ENCODE peak calls at places on chromosomes 11 and 22, in nine cellular contexts. One of them, this sample, is unnamed.

GRCh38 chr11:20443596-20443995 is 56.1 kb downstream of the PRMT3 start:
- DNase-seq in NCI-H1105: peak
- DNase-seq in HuH-7: no peak
- DNase-seq in epithelial cell of esophagus: peak
- DNase-seq in stimulated activated CD8-positive, alpha-beta memory T cell treated with anti-CD3 and anti-CD28 coated beads, Interleukin-4, amount 100 ng/mL, for 24 hours: no peak
- DNase-seq in activated naive CD4-positive, alpha-beta T cell treated with Interleukin-2 at 50 U/mL for 16 hours: no peak
- DNase-seq in activated CD4-positive, alpha-beta T cell treated with anti-CD3 and anti-CD28 coated beads, Interleukin-2, amount 10 ng/mL, durations not matched to agents 7 days and 5 days: peak
- DNase-seq in heart left ventricle: no peak
- DNase-seq in A172: peak
- DNase-seq in this sample: peak

GRCh38 chr11:23423119-23423518 is 562.8 kb upstream of the CCDC179 start:
- DNase-seq in A172: peak
- DNase-seq in activated CD4-positive, alpha-beta T cell treated with anti-CD3 and anti-CD28 coated beads, Interleukin-2, amount 10 ng/mL, durations not matched to agents 7 days and 5 days: no peak
- DNase-seq in HuH-7: no peak
- DNase-seq in stimulated activated CD8-positive, alpha-beta memory T cell treated with anti-CD3 and anti-CD28 coated beads, Interleukin-4, amount 100 ng/mL, for 24 hours: no peak
- DNase-seq in epithelial cell of esophagus: no peak
- DNase-seq in activated naive CD4-positive, alpha-beta T cell treated with Interleukin-2 at 50 U/mL for 16 hours: no peak
- DNase-seq in heart left ventricle: no peak
- DNase-seq in NCI-H1105: peak
- DNase-seq in this sample: no peak

GRCh38 chr11:20102393-20102792 is 57.9 kb downstream of the DBX1 start:
- DNase-seq in activated CD4-positive, alpha-beta T cell treated with anti-CD3 and anti-CD28 coated beads, Interleukin-2, amount 10 ng/mL, durations not matched to agents 7 days and 5 days: no peak
- DNase-seq in HuH-7: no peak
- DNase-seq in NCI-H1105: no peak
- DNase-seq in epithelial cell of esophagus: no peak
- DNase-seq in A172: peak
- DNase-seq in stimulated activated CD8-positive, alpha-beta memory T cell treated with anti-CD3 and anti-CD28 coated beads, Interleukin-4, amount 100 ng/mL, for 24 hours: no peak
- DNase-seq in activated naive CD4-positive, alpha-beta T cell treated with Interleukin-2 at 50 U/mL for 16 hours: no peak
- DNase-seq in heart left ventricle: no peak
- DNase-seq in this sample: no peak

GRCh38 chr11:119108857-119109221 is 1.7 kb downstream of the C2CD2L start:
- DNase-seq in epithelial cell of esophagus: no peak
- DNase-seq in HuH-7: no peak
- DNase-seq in heart left ventricle: no peak
- DNase-seq in activated CD4-positive, alpha-beta T cell treated with anti-CD3 and anti-CD28 coated beads, Interleukin-2, amount 10 ng/mL, durations not matched to agents 7 days and 5 days: no peak
- DNase-seq in stimulated activated CD8-positive, alpha-beta memory T cell treated with anti-CD3 and anti-CD28 coated beads, Interleukin-4, amount 100 ng/mL, for 24 hours: no peak
- DNase-seq in activated naive CD4-positive, alpha-beta T cell treated with Interleukin-2 at 50 U/mL for 16 hours: no peak
- DNase-seq in A172: no peak
- DNase-seq in NCI-H1105: no peak
- DNase-seq in this sample: no peak

GRCh38 chr11:117720061-117720511 is 76.9 kb downstream of the DSCAML1 start:
- DNase-seq in NCI-H1105: no peak
- DNase-seq in activated CD4-positive, alpha-beta T cell treated with anti-CD3 and anti-CD28 coated beads, Interleukin-2, amount 10 ng/mL, durations not matched to agents 7 days and 5 days: no peak
- DNase-seq in activated naive CD4-positive, alpha-beta T cell treated with Interleukin-2 at 50 U/mL for 16 hours: no peak
- DNase-seq in heart left ventricle: no peak
- DNase-seq in A172: no peak
- DNase-seq in epithelial cell of esophagus: no peak
- DNase-seq in HuH-7: no peak
- DNase-seq in stimulated activated CD8-positive, alpha-beta memory T cell treated with anti-CD3 and anti-CD28 coated beads, Interleukin-4, amount 100 ng/mL, for 24 hours: no peak
- DNase-seq in this sample: no peak

GRCh38 chr11:10930961-10931760 is 73.3 kb upstream of the ZBED5 start:
- DNase-seq in HuH-7: peak
- DNase-seq in A172: peak
- DNase-seq in heart left ventricle: peak
- DNase-seq in activated CD4-positive, alpha-beta T cell treated with anti-CD3 and anti-CD28 coated beads, Interleukin-2, amount 10 ng/mL, durations not matched to agents 7 days and 5 days: peak
- DNase-seq in activated naive CD4-positive, alpha-beta T cell treated with Interleukin-2 at 50 U/mL for 16 hours: peak
- DNase-seq in NCI-H1105: peak
- DNase-seq in stimulated activated CD8-positive, alpha-beta memory T cell treated with anti-CD3 and anti-CD28 coated beads, Interleukin-4, amount 100 ng/mL, for 24 hours: no peak
- DNase-seq in epithelial cell of esophagus: peak
- DNase-seq in this sample: peak

GRCh38 chr11:64713031-64713780 is 9.8 kb downstream of the NRXN2 start:
- DNase-seq in epithelial cell of esophagus: peak
- DNase-seq in activated CD4-positive, alpha-beta T cell treated with anti-CD3 and anti-CD28 coated beads, Interleukin-2, amount 10 ng/mL, durations not matched to agents 7 days and 5 days: no peak
- DNase-seq in heart left ventricle: no peak
- DNase-seq in activated naive CD4-positive, alpha-beta T cell treated with Interleukin-2 at 50 U/mL for 16 hours: no peak
- DNase-seq in A172: no peak
- DNase-seq in HuH-7: no peak
- DNase-seq in stimulated activated CD8-positive, alpha-beta memory T cell treated with anti-CD3 and anti-CD28 coated beads, Interleukin-4, amount 100 ng/mL, for 24 hours: no peak
- DNase-seq in NCI-H1105: peak
- DNase-seq in this sample: peak

GRCh38 chr22:50488886-50489285 is 2.2 kb downstream of the MIOX start:
- DNase-seq in activated CD4-positive, alpha-beta T cell treated with anti-CD3 and anti-CD28 coated beads, Interleukin-2, amount 10 ng/mL, durations not matched to agents 7 days and 5 days: no peak
- DNase-seq in NCI-H1105: no peak
- DNase-seq in A172: no peak
- DNase-seq in epithelial cell of esophagus: no peak
- DNase-seq in stimulated activated CD8-positive, alpha-beta memory T cell treated with anti-CD3 and anti-CD28 coated beads, Interleukin-4, amount 100 ng/mL, for 24 hours: no peak
- DNase-seq in HuH-7: no peak
- DNase-seq in activated naive CD4-positive, alpha-beta T cell treated with Interleukin-2 at 50 U/mL for 16 hours: no peak
- DNase-seq in heart left ventricle: no peak
- DNase-seq in this sample: no peak

GRCh38 chr11:15815246-15816209 is 540.8 kb downstream of the SOX6 start:
- DNase-seq in NCI-H1105: no peak
- DNase-seq in activated naive CD4-positive, alpha-beta T cell treated with Interleukin-2 at 50 U/mL for 16 hours: no peak
- DNase-seq in stimulated activated CD8-positive, alpha-beta memory T cell treated with anti-CD3 and anti-CD28 coated beads, Interleukin-4, amount 100 ng/mL, for 24 hours: no peak
- DNase-seq in activated CD4-positive, alpha-beta T cell treated with anti-CD3 and anti-CD28 coated beads, Interleukin-2, amount 10 ng/mL, durations not matched to agents 7 days and 5 days: no peak
- DNase-seq in HuH-7: no peak
- DNase-seq in A172: no peak
- DNase-seq in epithelial cell of esophagus: peak
- DNase-seq in heart left ventricle: no peak
- DNase-seq in this sample: no peak

GRCh38 chr11:117134431-117134830 is 9.7 kb upstream of the PAFAH1B2 start:
- DNase-seq in stimulated activated CD8-positive, alpha-beta memory T cell treated with anti-CD3 and anti-CD28 coated beads, Interleukin-4, amount 100 ng/mL, for 24 hours: no peak
- DNase-seq in HuH-7: no peak
- DNase-seq in A172: no peak
- DNase-seq in activated naive CD4-positive, alpha-beta T cell treated with Interleukin-2 at 50 U/mL for 16 hours: no peak
- DNase-seq in epithelial cell of esophagus: no peak
- DNase-seq in heart left ventricle: no peak
- DNase-seq in NCI-H1105: no peak
- DNase-seq in activated CD4-positive, alpha-beta T cell treated with anti-CD3 and anti-CD28 coated beads, Interleukin-2, amount 10 ng/mL, durations not matched to agents 7 days and 5 days: no peak
- DNase-seq in this sample: no peak

GRCh38 chr22:49951001-49951677 is 9.4 kb upstream of the PIM3 start:
- DNase-seq in heart left ventricle: no peak
- DNase-seq in stimulated activated CD8-positive, alpha-beta memory T cell treated with anti-CD3 and anti-CD28 coated beads, Interleukin-4, amount 100 ng/mL, for 24 hours: peak
- DNase-seq in epithelial cell of esophagus: peak
- DNase-seq in A172: no peak
- DNase-seq in activated naive CD4-positive, alpha-beta T cell treated with Interleukin-2 at 50 U/mL for 16 hours: no peak
- DNase-seq in HuH-7: no peak
- DNase-seq in activated CD4-positive, alpha-beta T cell treated with anti-CD3 and anti-CD28 coated beads, Interleukin-2, amount 10 ng/mL, durations not matched to agents 7 days and 5 days: peak
- DNase-seq in NCI-H1105: no peak
- DNase-seq in this sample: no peak

GRCh38 chr11:2528301-2529050 is 83.7 kb downstream of the KCNQ1 start:
- DNase-seq in epithelial cell of esophagus: peak
- DNase-seq in HuH-7: no peak
- DNase-seq in NCI-H1105: no peak
- DNase-seq in stimulated activated CD8-positive, alpha-beta memory T cell treated with anti-CD3 and anti-CD28 coated beads, Interleukin-4, amount 100 ng/mL, for 24 hours: no peak
- DNase-seq in heart left ventricle: peak
- DNase-seq in activated CD4-positive, alpha-beta T cell treated with anti-CD3 and anti-CD28 coated beads, Interleukin-2, amount 10 ng/mL, durations not matched to agents 7 days and 5 days: no peak
- DNase-seq in A172: no peak
- DNase-seq in activated naive CD4-positive, alpha-beta T cell treated with Interleukin-2 at 50 U/mL for 16 hours: no peak
- DNase-seq in this sample: no peak

GRCh38 chr22:39994566-39995345 is at the start of gene FAM83F:
- DNase-seq in HuH-7: no peak
- DNase-seq in heart left ventricle: no peak
- DNase-seq in activated CD4-positive, alpha-beta T cell treated with anti-CD3 and anti-CD28 coated beads, Interleukin-2, amount 10 ng/mL, durations not matched to agents 7 days and 5 days: peak
- DNase-seq in epithelial cell of esophagus: peak
- DNase-seq in A172: no peak
- DNase-seq in activated naive CD4-positive, alpha-beta T cell treated with Interleukin-2 at 50 U/mL for 16 hours: peak
- DNase-seq in stimulated activated CD8-positive, alpha-beta memory T cell treated with anti-CD3 and anti-CD28 coated beads, Interleukin-4, amount 100 ng/mL, for 24 hours: peak
- DNase-seq in NCI-H1105: peak
- DNase-seq in this sample: peak

GRCh38 chr11:67494371-67495233 is 10.6 kb downstream of the PITPNM1 start:
- DNase-seq in HuH-7: no peak
- DNase-seq in A172: no peak
- DNase-seq in epithelial cell of esophagus: no peak
- DNase-seq in heart left ventricle: no peak
- DNase-seq in NCI-H1105: no peak
- DNase-seq in activated naive CD4-positive, alpha-beta T cell treated with Interleukin-2 at 50 U/mL for 16 hours: no peak
- DNase-seq in stimulated activated CD8-positive, alpha-beta memory T cell treated with anti-CD3 and anti-CD28 coated beads, Interleukin-4, amount 100 ng/mL, for 24 hours: no peak
- DNase-seq in activated CD4-positive, alpha-beta T cell treated with anti-CD3 and anti-CD28 coated beads, Interleukin-2, amount 10 ng/mL, durations not matched to agents 7 days and 5 days: no peak
- DNase-seq in this sample: no peak

GRCh38 chr22:49395617-49396016 is 432.1 kb downstream of the BRD1 start:
- DNase-seq in NCI-H1105: no peak
- DNase-seq in A172: no peak
- DNase-seq in HuH-7: no peak
- DNase-seq in stimulated activated CD8-positive, alpha-beta memory T cell treated with anti-CD3 and anti-CD28 coated beads, Interleukin-4, amount 100 ng/mL, for 24 hours: no peak
- DNase-seq in activated CD4-positive, alpha-beta T cell treated with anti-CD3 and anti-CD28 coated beads, Interleukin-2, amount 10 ng/mL, durations not matched to agents 7 days and 5 days: no peak
- DNase-seq in activated naive CD4-positive, alpha-beta T cell treated with Interleukin-2 at 50 U/mL for 16 hours: no peak
- DNase-seq in heart left ventricle: no peak
- DNase-seq in epithelial cell of esophagus: no peak
- DNase-seq in this sample: no peak

GRCh38 chr22:21016644-21017420 is 1.9 kb downstream of the P2RX6 start:
- DNase-seq in heart left ventricle: no peak
- DNase-seq in stimulated activated CD8-positive, alpha-beta memory T cell treated with anti-CD3 and anti-CD28 coated beads, Interleukin-4, amount 100 ng/mL, for 24 hours: no peak
- DNase-seq in HuH-7: no peak
- DNase-seq in NCI-H1105: no peak
- DNase-seq in epithelial cell of esophagus: no peak
- DNase-seq in activated CD4-positive, alpha-beta T cell treated with anti-CD3 and anti-CD28 coated beads, Interleukin-2, amount 10 ng/mL, durations not matched to agents 7 days and 5 days: no peak
- DNase-seq in activated naive CD4-positive, alpha-beta T cell treated with Interleukin-2 at 50 U/mL for 16 hours: no peak
- DNase-seq in A172: no peak
- DNase-seq in this sample: no peak

GRCh38 chr22:38572065-38572464 is 2.1 kb upstream of the DMC1 start:
- DNase-seq in stimulated activated CD8-positive, alpha-beta memory T cell treated with anti-CD3 and anti-CD28 coated beads, Interleukin-4, amount 100 ng/mL, for 24 hours: no peak
- DNase-seq in heart left ventricle: no peak
- DNase-seq in HuH-7: peak
- DNase-seq in A172: peak
- DNase-seq in epithelial cell of esophagus: peak
- DNase-seq in activated CD4-positive, alpha-beta T cell treated with anti-CD3 and anti-CD28 coated beads, Interleukin-2, amount 10 ng/mL, durations not matched to agents 7 days and 5 days: peak
- DNase-seq in activated naive CD4-positive, alpha-beta T cell treated with Interleukin-2 at 50 U/mL for 16 hours: peak
- DNase-seq in NCI-H1105: no peak
- DNase-seq in this sample: peak

GRCh38 chr11:94793002-94793401 is 24.8 kb downstream of the AMOTL1 start:
- DNase-seq in A172: no peak
- DNase-seq in NCI-H1105: no peak
- DNase-seq in stimulated activated CD8-positive, alpha-beta memory T cell treated with anti-CD3 and anti-CD28 coated beads, Interleukin-4, amount 100 ng/mL, for 24 hours: no peak
- DNase-seq in epithelial cell of esophagus: no peak
- DNase-seq in HuH-7: no peak
- DNase-seq in activated naive CD4-positive, alpha-beta T cell treated with Interleukin-2 at 50 U/mL for 16 hours: no peak
- DNase-seq in heart left ventricle: no peak
- DNase-seq in activated CD4-positive, alpha-beta T cell treated with anti-CD3 and anti-CD28 coated beads, Interleukin-2, amount 10 ng/mL, durations not matched to agents 7 days and 5 days: no peak
- DNase-seq in this sample: no peak

GRCh38 chr11:74321487-74322188 is 10.2 kb upstream of the P4HA3 start:
- DNase-seq in activated naive CD4-positive, alpha-beta T cell treated with Interleukin-2 at 50 U/mL for 16 hours: peak
- DNase-seq in A172: no peak
- DNase-seq in heart left ventricle: no peak
- DNase-seq in stimulated activated CD8-positive, alpha-beta memory T cell treated with anti-CD3 and anti-CD28 coated beads, Interleukin-4, amount 100 ng/mL, for 24 hours: no peak
- DNase-seq in epithelial cell of esophagus: peak
- DNase-seq in HuH-7: peak
- DNase-seq in activated CD4-positive, alpha-beta T cell treated with anti-CD3 and anti-CD28 coated beads, Interleukin-2, amount 10 ng/mL, durations not matched to agents 7 days and 5 days: peak
- DNase-seq in NCI-H1105: peak
- DNase-seq in this sample: peak

GRCh38 chr11:117866526-117866925 is 9.9 kb downstream of the FXYD6 start:
- DNase-seq in activated CD4-positive, alpha-beta T cell treated with anti-CD3 and anti-CD28 coated beads, Interleukin-2, amount 10 ng/mL, durations not matched to agents 7 days and 5 days: no peak
- DNase-seq in NCI-H1105: no peak
- DNase-seq in HuH-7: no peak
- DNase-seq in activated naive CD4-positive, alpha-beta T cell treated with Interleukin-2 at 50 U/mL for 16 hours: no peak
- DNase-seq in A172: no peak
- DNase-seq in epithelial cell of esophagus: no peak
- DNase-seq in stimulated activated CD8-positive, alpha-beta memory T cell treated with anti-CD3 and anti-CD28 coated beads, Interleukin-4, amount 100 ng/mL, for 24 hours: no peak
- DNase-seq in heart left ventricle: no peak
- DNase-seq in this sample: no peak

GRCh38 chr11:113555071-113555739 is 80.0 kb upstream of the DRD2 start:
- DNase-seq in activated CD4-positive, alpha-beta T cell treated with anti-CD3 and anti-CD28 coated beads, Interleukin-2, amount 10 ng/mL, durations not matched to agents 7 days and 5 days: no peak
- DNase-seq in activated naive CD4-positive, alpha-beta T cell treated with Interleukin-2 at 50 U/mL for 16 hours: no peak
- DNase-seq in epithelial cell of esophagus: no peak
- DNase-seq in NCI-H1105: no peak
- DNase-seq in HuH-7: no peak
- DNase-seq in A172: no peak
- DNase-seq in stimulated activated CD8-positive, alpha-beta memory T cell treated with anti-CD3 and anti-CD28 coated beads, Interleukin-4, amount 100 ng/mL, for 24 hours: no peak
- DNase-seq in heart left ventricle: no peak
- DNase-seq in this sample: no peak

GRCh38 chr11:19766206-19766605 is 53.6 kb downstream of the NAV2 start:
- DNase-seq in A172: no peak
- DNase-seq in activated naive CD4-positive, alpha-beta T cell treated with Interleukin-2 at 50 U/mL for 16 hours: no peak
- DNase-seq in HuH-7: no peak
- DNase-seq in heart left ventricle: no peak
- DNase-seq in stimulated activated CD8-positive, alpha-beta memory T cell treated with anti-CD3 and anti-CD28 coated beads, Interleukin-4, amount 100 ng/mL, for 24 hours: no peak
- DNase-seq in activated CD4-positive, alpha-beta T cell treated with anti-CD3 and anti-CD28 coated beads, Interleukin-2, amount 10 ng/mL, durations not matched to agents 7 days and 5 days: no peak
- DNase-seq in NCI-H1105: no peak
- DNase-seq in epithelial cell of esophagus: no peak
- DNase-seq in this sample: no peak

GRCh38 chr11:74417860-74418508 is 19.8 kb upstream of the PGM2L1 start:
- DNase-seq in epithelial cell of esophagus: no peak
- DNase-seq in A172: no peak
- DNase-seq in activated CD4-positive, alpha-beta T cell treated with anti-CD3 and anti-CD28 coated beads, Interleukin-2, amount 10 ng/mL, durations not matched to agents 7 days and 5 days: no peak
- DNase-seq in stimulated activated CD8-positive, alpha-beta memory T cell treated with anti-CD3 and anti-CD28 coated beads, Interleukin-4, amount 100 ng/mL, for 24 hours: no peak
- DNase-seq in NCI-H1105: no peak
- DNase-seq in activated naive CD4-positive, alpha-beta T cell treated with Interleukin-2 at 50 U/mL for 16 hours: no peak
- DNase-seq in HuH-7: no peak
- DNase-seq in heart left ventricle: no peak
- DNase-seq in this sample: no peak

GRCh38 chr11:13620063-13620462 is 48.4 kb upstream of the FAR1 start:
- DNase-seq in NCI-H1105: no peak
- DNase-seq in HuH-7: no peak
- DNase-seq in activated naive CD4-positive, alpha-beta T cell treated with Interleukin-2 at 50 U/mL for 16 hours: no peak
- DNase-seq in stimulated activated CD8-positive, alpha-beta memory T cell treated with anti-CD3 and anti-CD28 coated beads, Interleukin-4, amount 100 ng/mL, for 24 hours: no peak
- DNase-seq in heart left ventricle: no peak
- DNase-seq in activated CD4-positive, alpha-beta T cell treated with anti-CD3 and anti-CD28 coated beads, Interleukin-2, amount 10 ng/mL, durations not matched to agents 7 days and 5 days: no peak
- DNase-seq in A172: no peak
- DNase-seq in epithelial cell of esophagus: no peak
- DNase-seq in this sample: no peak

GRCh38 chr22:23742505-23743264 is 8.2 kb downstream of the ZNF70 start:
- DNase-seq in NCI-H1105: no peak
- DNase-seq in stimulated activated CD8-positive, alpha-beta memory T cell treated with anti-CD3 and anti-CD28 coated beads, Interleukin-4, amount 100 ng/mL, for 24 hours: no peak
- DNase-seq in HuH-7: no peak
- DNase-seq in A172: no peak
- DNase-seq in activated CD4-positive, alpha-beta T cell treated with anti-CD3 and anti-CD28 coated beads, Interleukin-2, amount 10 ng/mL, durations not matched to agents 7 days and 5 days: no peak
- DNase-seq in heart left ventricle: peak
- DNase-seq in epithelial cell of esophagus: no peak
- DNase-seq in activated naive CD4-positive, alpha-beta T cell treated with Interleukin-2 at 50 U/mL for 16 hours: no peak
- DNase-seq in this sample: no peak

GRCh38 chr11:134233729-134234179 is 9.3 kb downstream of the VPS26B start:
- DNase-seq in epithelial cell of esophagus: no peak
- DNase-seq in heart left ventricle: no peak
- DNase-seq in activated naive CD4-positive, alpha-beta T cell treated with Interleukin-2 at 50 U/mL for 16 hours: no peak
- DNase-seq in activated CD4-positive, alpha-beta T cell treated with anti-CD3 and anti-CD28 coated beads, Interleukin-2, amount 10 ng/mL, durations not matched to agents 7 days and 5 days: no peak
- DNase-seq in stimulated activated CD8-positive, alpha-beta memory T cell treated with anti-CD3 and anti-CD28 coated beads, Interleukin-4, amount 100 ng/mL, for 24 hours: no peak
- DNase-seq in HuH-7: no peak
- DNase-seq in NCI-H1105: no peak
- DNase-seq in A172: no peak
- DNase-seq in this sample: no peak

GRCh38 chr11:81444306-81444705 is 1289.4 kb downstream of the FAM181B start:
- DNase-seq in HuH-7: no peak
- DNase-seq in stimulated activated CD8-positive, alpha-beta memory T cell treated with anti-CD3 and anti-CD28 coated beads, Interleukin-4, amount 100 ng/mL, for 24 hours: no peak
- DNase-seq in activated CD4-positive, alpha-beta T cell treated with anti-CD3 and anti-CD28 coated beads, Interleukin-2, amount 10 ng/mL, durations not matched to agents 7 days and 5 days: no peak
- DNase-seq in epithelial cell of esophagus: no peak
- DNase-seq in NCI-H1105: no peak
- DNase-seq in A172: no peak
- DNase-seq in activated naive CD4-positive, alpha-beta T cell treated with Interleukin-2 at 50 U/mL for 16 hours: no peak
- DNase-seq in heart left ventricle: no peak
- DNase-seq in this sample: no peak

GRCh38 chr22:45154383-45154782 is 9.3 kb upstream of the NUP50 start:
- DNase-seq in NCI-H1105: no peak
- DNase-seq in HuH-7: no peak
- DNase-seq in stimulated activated CD8-positive, alpha-beta memory T cell treated with anti-CD3 and anti-CD28 coated beads, Interleukin-4, amount 100 ng/mL, for 24 hours: no peak
- DNase-seq in heart left ventricle: no peak
- DNase-seq in activated naive CD4-positive, alpha-beta T cell treated with Interleukin-2 at 50 U/mL for 16 hours: no peak
- DNase-seq in A172: peak
- DNase-seq in activated CD4-positive, alpha-beta T cell treated with anti-CD3 and anti-CD28 coated beads, Interleukin-2, amount 10 ng/mL, durations not matched to agents 7 days and 5 days: no peak
- DNase-seq in epithelial cell of esophagus: peak
- DNase-seq in this sample: no peak

GRCh38 chr11:10715571-10715970 is 22.0 kb upstream of the IRAG1 start:
- DNase-seq in stimulated activated CD8-positive, alpha-beta memory T cell treated with anti-CD3 and anti-CD28 coated beads, Interleukin-4, amount 100 ng/mL, for 24 hours: no peak
- DNase-seq in epithelial cell of esophagus: no peak
- DNase-seq in HuH-7: no peak
- DNase-seq in NCI-H1105: no peak
- DNase-seq in activated CD4-positive, alpha-beta T cell treated with anti-CD3 and anti-CD28 coated beads, Interleukin-2, amount 10 ng/mL, durations not matched to agents 7 days and 5 days: no peak
- DNase-seq in activated naive CD4-positive, alpha-beta T cell treated with Interleukin-2 at 50 U/mL for 16 hours: no peak
- DNase-seq in heart left ventricle: no peak
- DNase-seq in A172: no peak
- DNase-seq in this sample: no peak

GRCh38 chr11:121109916-121110656 is 9.0 kb downstream of the TECTA start:
- DNase-seq in activated naive CD4-positive, alpha-beta T cell treated with Interleukin-2 at 50 U/mL for 16 hours: no peak
- DNase-seq in HuH-7: no peak
- DNase-seq in epithelial cell of esophagus: no peak
- DNase-seq in A172: no peak
- DNase-seq in activated CD4-positive, alpha-beta T cell treated with anti-CD3 and anti-CD28 coated beads, Interleukin-2, amount 10 ng/mL, durations not matched to agents 7 days and 5 days: no peak
- DNase-seq in NCI-H1105: peak
- DNase-seq in heart left ventricle: no peak
- DNase-seq in stimulated activated CD8-positive, alpha-beta memory T cell treated with anti-CD3 and anti-CD28 coated beads, Interleukin-4, amount 100 ng/mL, for 24 hours: no peak
- DNase-seq in this sample: no peak

GRCh38 chr11:63673579-63673978 is 2.4 kb upstream of the ATL3 start:
- DNase-seq in activated CD4-positive, alpha-beta T cell treated with anti-CD3 and anti-CD28 coated beads, Interleukin-2, amount 10 ng/mL, durations not matched to agents 7 days and 5 days: no peak
- DNase-seq in HuH-7: no peak
- DNase-seq in epithelial cell of esophagus: no peak
- DNase-seq in A172: no peak
- DNase-seq in heart left ventricle: no peak
- DNase-seq in activated naive CD4-positive, alpha-beta T cell treated with Interleukin-2 at 50 U/mL for 16 hours: no peak
- DNase-seq in stimulated activated CD8-positive, alpha-beta memory T cell treated with anti-CD3 and anti-CD28 coated beads, Interleukin-4, amount 100 ng/mL, for 24 hours: no peak
- DNase-seq in NCI-H1105: no peak
- DNase-seq in this sample: no peak